ENCODE peak calls at places on chromosomes 16 and 17, in six cellular contexts. L is AG04449, Z is lung, I is HL-60, U is dorsolateral prefrontal cortex, X is neural progenitor cell. N is an unnamed sample.

GRCh38 chr16:53785044-53785443 is 81.1 kb downstream of the FTO start:
- DNase-seq in U (no peak), Z (no peak), X (no peak), I (no peak), L (peak; percentile 29), N (no peak)

GRCh38 chr17:40551874-40552768 is 13.2 kb downstream of the CCR7 start:
- DNase-seq in I (no peak), Z (peak; percentile 30), X (no peak), U (no peak), L (peak; percentile 99), N (peak; percentile 98)

GRCh38 chr16:77788196-77789084 is at the start of gene VAT1L:
- DNase-seq in I (peak; percentile 15), U (peak; percentile 70), X (peak; percentile 78), L (no peak), Z (no peak), N (no peak)

GRCh38 chr16:55468352-55468990 is 10.5 kb upstream of the MMP2 start:
- DNase-seq in Z (no peak), X (no peak), I (no peak), U (no peak), L (no peak), N (no peak)

GRCh38 chr16:2296662-2297505 is 29.0 kb upstream of the RNPS1 start:
- DNase-seq in U (no peak), X (peak; percentile 34), I (no peak), Z (no peak), L (no peak), N (no peak)

GRCh38 chr16:3945751-3946603 is 65.5 kb upstream of the CREBBP start:
- DNase-seq in U (no peak), Z (peak; percentile 82), X (no peak), L (peak; percentile 94), I (no peak), N (peak; percentile 96)

GRCh38 chr16:74226361-74226979 is 70.1 kb upstream of the PSMD7 start:
- DNase-seq in X (peak; percentile 45), L (no peak), I (no peak), U (no peak), Z (no peak), N (no peak)

GRCh38 chr16:76946879-76947278 is 244.1 kb upstream of the MON1B start:
- DNase-seq in X (no peak), L (peak; percentile 3), U (no peak), Z (no peak), I (peak; percentile 7), N (peak; percentile 57)

GRCh38 chr16:24573141-24573540 is 33.8 kb downstream of the RBBP6 start:
- DNase-seq in X (no peak), U (no peak), Z (no peak), L (no peak), I (no peak), N (no peak)

GRCh38 chr17:57889892-57890856 is 40.3 kb upstream of the MRPS23 start:
- DNase-seq in L (no peak), Z (peak; percentile 80), X (no peak), I (no peak), U (no peak), N (peak; percentile 63)

GRCh38 chr17:45129426-45129939 is 2.8 kb downstream of the PLCD3 start:
- DNase-seq in X (peak; percentile 70), I (no peak), Z (no peak), U (no peak), L (no peak), N (no peak)

GRCh38 chr16:26727801-26728200 is 338.9 kb upstream of the C16orf82 start:
- DNase-seq in Z (no peak), X (no peak), U (no peak), I (no peak), L (no peak), N (no peak)

GRCh38 chr17:44348234-44348987 is 3.3 kb downstream of the GRN start:
- DNase-seq in X (no peak), I (peak; percentile 88), Z (no peak), U (no peak), L (no peak), N (no peak)

GRCh38 chr17:65085397-65085796 is 28.9 kb upstream of the GNA13 start:
- DNase-seq in Z (no peak), X (no peak), U (no peak), I (no peak), L (no peak), N (no peak)

GRCh38 chr17:20010099-20010863 is 1.1 kb downstream of the SPECC1 start:
- DNase-seq in U (peak; percentile 71), L (peak; percentile 21), I (no peak), X (peak; percentile 58), Z (no peak), N (peak; percentile 43)

GRCh38 chr16:52921104-52921503 is 131.6 kb downstream of the CHD9NB start:
- DNase-seq in U (no peak), L (no peak), Z (no peak), X (no peak), I (no peak), N (no peak)

GRCh38 chr17:4932756-4933155 is 679 bp downstream of the GP1BA start:
- DNase-seq in L (no peak), U (no peak), I (no peak), X (no peak), Z (no peak), N (no peak)

GRCh38 chr17:4935650-4936049 is 3.6 kb downstream of the GP1BA start:
- DNase-seq in Z (no peak), I (no peak), L (no peak), U (no peak), X (no peak), N (no peak)

GRCh38 chr17:4933646-4934045 is 1.6 kb downstream of the GP1BA start:
- DNase-seq in Z (no peak), I (no peak), U (no peak), L (no peak), X (no peak), N (no peak)

GRCh38 chr17:4936436-4936835 is 3.4 kb downstream of the SLC25A11 start:
- DNase-seq in Z (no peak), I (no peak), X (no peak), L (no peak), U (no peak), N (no peak)

DNA sequence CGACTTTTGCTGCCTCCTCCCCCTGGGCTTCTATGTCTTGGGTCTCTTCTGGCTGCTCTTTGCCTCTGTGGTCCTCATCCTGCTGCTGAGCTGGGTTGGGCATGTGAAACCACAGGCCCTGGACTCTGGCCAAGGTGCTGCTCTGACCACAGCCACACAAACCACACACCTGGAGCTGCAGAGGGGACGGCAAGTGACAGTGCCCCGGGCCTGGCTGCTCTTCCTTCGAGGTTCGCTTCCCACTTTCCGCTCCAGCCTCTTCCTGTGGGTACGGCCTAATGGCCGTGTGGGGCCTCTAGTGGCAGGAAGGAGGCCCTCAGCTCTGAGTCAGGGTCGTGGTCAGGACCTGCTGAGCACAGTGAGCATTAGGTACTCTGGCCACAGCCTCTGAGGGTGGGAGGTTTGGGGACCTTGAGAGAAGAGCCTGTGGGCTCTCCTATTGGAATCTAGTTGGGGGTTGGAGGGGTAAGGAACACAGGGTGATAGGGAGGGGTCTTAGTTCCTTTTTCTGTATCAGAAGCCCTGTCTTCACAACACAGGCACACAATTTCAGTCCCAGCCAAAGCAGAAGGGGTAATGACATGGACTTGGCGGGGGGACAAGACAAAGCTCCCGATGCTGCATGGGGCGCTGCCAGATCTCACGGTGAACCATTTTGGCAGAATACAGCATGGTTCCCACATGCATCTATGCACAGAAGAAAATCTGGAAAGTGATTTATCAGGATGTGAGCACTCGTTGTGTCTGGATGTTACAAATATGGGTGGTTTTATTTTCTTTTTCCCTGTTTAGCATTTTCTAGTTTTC is 2.3 kb downstream of the GP1BA start:
- DNase-seq in Z (no peak), U (no peak), L (no peak), X (no peak), I (no peak), N (no peak)
- TF ChIP-seq CTCF in Z (no peak), U (no peak), L (peak; percentile 36), X (peak; percentile 24), I (no peak), N (peak; percentile 53)

DNA sequence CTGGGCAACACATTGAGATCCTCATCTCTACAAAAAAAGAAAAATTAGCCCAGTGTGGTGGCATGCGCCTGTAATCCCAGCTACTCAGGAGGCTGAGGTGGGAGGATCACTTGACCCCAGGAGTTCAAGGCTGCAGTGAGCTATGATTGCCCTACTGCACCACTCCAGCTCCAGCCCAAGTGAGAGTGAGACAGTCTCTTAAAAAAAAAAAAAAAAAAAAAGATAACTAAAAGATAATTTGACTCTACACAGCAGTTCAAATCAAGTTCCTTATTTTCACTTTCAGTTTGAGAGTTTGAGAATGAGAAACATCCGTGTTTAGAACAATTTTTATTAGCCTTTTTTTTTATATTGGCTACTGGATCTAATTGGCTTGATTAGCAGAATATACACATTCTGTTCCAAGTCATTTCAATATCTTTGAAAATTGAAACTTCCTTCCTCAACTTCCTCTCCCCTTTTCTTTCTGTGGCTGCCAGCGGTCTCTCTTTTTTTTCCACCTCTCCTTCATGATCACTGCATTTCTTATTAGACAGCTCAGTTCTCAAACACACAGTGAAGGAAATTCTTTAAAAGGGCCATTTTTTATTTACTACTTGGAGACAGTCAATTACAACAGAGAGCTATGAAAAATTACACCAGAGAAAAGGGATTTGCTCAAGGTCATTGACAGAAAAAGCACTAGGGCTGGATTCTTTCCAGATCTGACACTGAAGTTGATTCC is 4.5 kb upstream of the ACSF2 start:
- DNase-seq in X (no peak), I (peak; percentile 54), U (no peak), Z (no peak), L (no peak), N (no peak)
- H3K4me3 ChIP-seq in X (no peak overlapping the region), I (peak overlapping the region; percentile 7), U (no peak overlapping the region), Z (no peak overlapping the region), L (peak overlapping the region; percentile 18), N (no peak overlapping the region)

DNA sequence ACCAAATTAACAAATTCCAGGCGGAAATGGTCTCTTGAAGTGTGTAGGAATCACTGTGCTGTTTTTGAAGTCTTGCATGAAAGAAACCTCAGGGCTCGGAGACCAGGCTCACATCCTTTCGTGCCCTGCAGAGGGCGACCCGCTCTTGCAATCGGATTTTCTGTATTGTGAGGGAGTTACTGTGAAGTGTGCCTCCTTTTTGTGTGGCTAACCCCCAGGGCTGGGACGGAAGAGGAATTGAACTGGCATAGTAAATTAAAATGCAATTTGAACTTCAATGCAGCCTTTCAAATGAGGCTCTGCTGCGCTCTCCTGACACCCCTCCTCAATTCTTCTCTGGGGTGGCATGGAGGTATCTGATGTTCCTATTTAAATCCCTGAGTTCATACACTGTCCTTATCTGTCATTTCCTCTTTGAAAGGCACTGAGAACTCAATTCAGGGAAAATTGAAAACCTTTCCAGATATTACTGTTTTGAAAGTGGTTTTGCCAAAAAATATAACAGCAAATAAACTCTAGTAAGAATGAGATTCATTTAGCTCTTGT is 51.5 kb upstream of the MGAT5B start:
- DNase-seq in L (no peak), Z (no peak), X (peak; percentile 78), I (peak; percentile 17), U (peak; percentile 66), N (peak; percentile 4)
- TF ChIP-seq CTCF in L (peak; percentile 74), Z (no peak), X (peak; percentile 81), I (peak; percentile 62), U (peak; percentile 52), N (peak; percentile 76)

GRCh38 chr17:7864995-7865650 is 7.3 kb downstream of the CYB5D1 start:
- DNase-seq in I (no peak), U (no peak), X (no peak), L (no peak), Z (no peak), N (no peak)

GRCh38 chr17:7857724-7858486 is at the start of gene CYB5D1:
- DNase-seq in U (peak; percentile 88), X (peak; percentile 94), I (no peak), Z (peak; percentile 94), L (no peak), N (peak; percentile 68)

GRCh38 chr17:7859028-7859427 is 1.2 kb downstream of the CYB5D1 start:
- DNase-seq in X (no peak), U (no peak), L (no peak), Z (no peak), I (no peak), N (no peak)

GRCh38 chr17:7858487-7858832 is 657 bp downstream of the CYB5D1 start:
- DNase-seq in X (peak; percentile 88), L (no peak), U (no peak), I (no peak), Z (no peak), N (no peak)

GRCh38 chr17:7862692-7863437 is 5.1 kb downstream of the CYB5D1 start:
- DNase-seq in X (peak; percentile 82), Z (no peak), L (no peak), I (no peak), U (no peak), N (no peak)
- H3K4me3 ChIP-seq in X (no peak overlapping the region), Z (no peak overlapping the region), L (no peak overlapping the region), I (no peak overlapping the region), U (no peak overlapping the region), N (no peak overlapping the region)

N was measured in AG09309.